ENCODE peak calls at places on chromosomes 16 and 17, in nine cellular contexts. One of them, this sample, is unnamed.

GRCh38 chr17:61474235-61474927 is 22.2 kb downstream of the TBX4 start:
- DNase-seq in mucosa of descending colon: no peak
- DNase-seq in OCI-LY7: no peak
- DNase-seq in fibroblast of lung: peak
- DNase-seq in transverse colon: no peak
- DNase-seq in CD8-positive, alpha-beta memory T cell: no peak
- DNase-seq in Peyer's patch: no peak
- DNase-seq in cardiac fibroblast: no peak
- DNase-seq in skeletal muscle cell: peak
- DNase-seq in this sample: no peak

GRCh38 chr16:1941162-1941923 is 1.7 kb downstream of the MSRB1 start:
- DNase-seq in fibroblast of lung: peak
- DNase-seq in OCI-LY7: peak
- DNase-seq in cardiac fibroblast: no peak
- DNase-seq in mucosa of descending colon: no peak
- DNase-seq in transverse colon: no peak
- DNase-seq in CD8-positive, alpha-beta memory T cell: no peak
- DNase-seq in Peyer's patch: no peak
- DNase-seq in skeletal muscle cell: no peak
- DNase-seq in this sample: no peak

GRCh38 chr17:48816774-48817590 is at the start of gene TTLL6:
- DNase-seq in fibroblast of lung: peak
- DNase-seq in skeletal muscle cell: no peak
- DNase-seq in mucosa of descending colon: peak
- DNase-seq in CD8-positive, alpha-beta memory T cell: peak
- DNase-seq in cardiac fibroblast: peak
- DNase-seq in transverse colon: peak
- DNase-seq in Peyer's patch: peak
- DNase-seq in OCI-LY7: peak
- DNase-seq in this sample: peak

GRCh38 chr17:39485555-39485954 is 24.3 kb downstream of the CDK12 start:
- DNase-seq in skeletal muscle cell: peak
- DNase-seq in Peyer's patch: no peak
- DNase-seq in OCI-LY7: no peak
- DNase-seq in CD8-positive, alpha-beta memory T cell: no peak
- DNase-seq in transverse colon: no peak
- DNase-seq in mucosa of descending colon: no peak
- DNase-seq in cardiac fibroblast: peak
- DNase-seq in fibroblast of lung: peak
- DNase-seq in this sample: no peak

GRCh38 chr17:75565066-75565465 is 22.5 kb upstream of the MYO15B start:
- DNase-seq in cardiac fibroblast: no peak
- DNase-seq in mucosa of descending colon: no peak
- DNase-seq in OCI-LY7: no peak
- DNase-seq in transverse colon: no peak
- DNase-seq in Peyer's patch: no peak
- DNase-seq in fibroblast of lung: peak
- DNase-seq in skeletal muscle cell: peak
- DNase-seq in CD8-positive, alpha-beta memory T cell: no peak
- DNase-seq in this sample: no peak

GRCh38 chr17:81839301-81839700 is 4.5 kb upstream of the PPP1R27 start:
- DNase-seq in CD8-positive, alpha-beta memory T cell: no peak
- DNase-seq in skeletal muscle cell: no peak
- DNase-seq in Peyer's patch: no peak
- DNase-seq in transverse colon: no peak
- DNase-seq in mucosa of descending colon: no peak
- DNase-seq in OCI-LY7: no peak
- DNase-seq in cardiac fibroblast: no peak
- DNase-seq in fibroblast of lung: no peak
- DNase-seq in this sample: no peak

GRCh38 chr17:70168979-70169706 is at the start of gene KCNJ2:
- DNase-seq in mucosa of descending colon: peak
- DNase-seq in transverse colon: peak
- DNase-seq in skeletal muscle cell: no peak
- DNase-seq in cardiac fibroblast: peak
- DNase-seq in fibroblast of lung: peak
- DNase-seq in Peyer's patch: peak
- DNase-seq in CD8-positive, alpha-beta memory T cell: no peak
- DNase-seq in OCI-LY7: peak
- DNase-seq in this sample: no peak

GRCh38 chr17:73261952-73262675 is 434 bp upstream of the CPSF4L start:
- DNase-seq in fibroblast of lung: peak
- DNase-seq in Peyer's patch: peak
- DNase-seq in OCI-LY7: no peak
- DNase-seq in cardiac fibroblast: no peak
- DNase-seq in mucosa of descending colon: peak
- DNase-seq in CD8-positive, alpha-beta memory T cell: no peak
- DNase-seq in transverse colon: peak
- DNase-seq in skeletal muscle cell: no peak
- DNase-seq in this sample: no peak

GRCh38 chr17:36602924-36603384 is 1.6 kb downstream of the MRM1 start:
- DNase-seq in cardiac fibroblast: peak
- DNase-seq in transverse colon: peak
- DNase-seq in mucosa of descending colon: peak
- DNase-seq in Peyer's patch: peak
- DNase-seq in fibroblast of lung: peak
- DNase-seq in skeletal muscle cell: no peak
- DNase-seq in CD8-positive, alpha-beta memory T cell: peak
- DNase-seq in OCI-LY7: peak
- DNase-seq in this sample: peak

GRCh38 chr17:73586921-73587680 is 57.1 kb downstream of the SDK2 start:
- DNase-seq in cardiac fibroblast: no peak
- DNase-seq in mucosa of descending colon: no peak
- DNase-seq in OCI-LY7: peak
- DNase-seq in fibroblast of lung: no peak
- DNase-seq in transverse colon: no peak
- DNase-seq in skeletal muscle cell: no peak
- DNase-seq in CD8-positive, alpha-beta memory T cell: no peak
- DNase-seq in Peyer's patch: no peak
- DNase-seq in this sample: no peak

DNA sequence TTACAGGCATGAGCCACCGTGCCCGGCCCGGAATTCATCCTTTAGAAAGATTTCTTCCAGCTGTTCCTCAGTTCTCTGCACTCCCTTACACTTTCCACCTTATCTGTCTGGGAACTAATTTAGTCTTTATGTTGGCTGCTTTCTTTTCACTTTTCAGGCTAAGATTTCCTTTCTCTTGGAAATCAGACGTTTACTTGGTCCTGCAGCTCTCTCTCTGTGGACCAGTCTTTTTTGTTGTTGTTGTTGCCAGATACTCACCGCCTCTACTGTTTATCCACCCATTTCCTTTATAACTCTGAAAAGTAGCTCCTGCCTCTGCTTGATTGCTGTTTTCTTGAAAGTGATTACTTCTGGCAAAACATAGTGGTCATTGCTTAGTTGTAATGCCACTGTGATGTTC is 6.1 kb downstream of the NF1 start:
- DNase-seq in OCI-LY7: no peak
- DNase-seq in CD8-positive, alpha-beta memory T cell: no peak
- DNase-seq in Peyer's patch: no peak
- DNase-seq in cardiac fibroblast: no peak
- DNase-seq in fibroblast of lung: no peak
- DNase-seq in transverse colon: no peak
- DNase-seq in skeletal muscle cell: no peak
- DNase-seq in mucosa of descending colon: no peak
- DNase-seq in this sample: no peak
- H3K4me3 ChIP-seq in OCI-LY7: no peak
- H3K4me3 ChIP-seq in CD8-positive, alpha-beta memory T cell: no peak
- H3K4me3 ChIP-seq in Peyer's patch: no peak
- H3K4me3 ChIP-seq in cardiac fibroblast: no peak
- H3K4me3 ChIP-seq in fibroblast of lung: no peak
- H3K4me3 ChIP-seq in transverse colon: no peak
- H3K4me3 ChIP-seq in skeletal muscle cell: no peak
- H3K4me3 ChIP-seq in mucosa of descending colon: no peak
- H3K4me3 ChIP-seq in this sample: no peak

DNA sequence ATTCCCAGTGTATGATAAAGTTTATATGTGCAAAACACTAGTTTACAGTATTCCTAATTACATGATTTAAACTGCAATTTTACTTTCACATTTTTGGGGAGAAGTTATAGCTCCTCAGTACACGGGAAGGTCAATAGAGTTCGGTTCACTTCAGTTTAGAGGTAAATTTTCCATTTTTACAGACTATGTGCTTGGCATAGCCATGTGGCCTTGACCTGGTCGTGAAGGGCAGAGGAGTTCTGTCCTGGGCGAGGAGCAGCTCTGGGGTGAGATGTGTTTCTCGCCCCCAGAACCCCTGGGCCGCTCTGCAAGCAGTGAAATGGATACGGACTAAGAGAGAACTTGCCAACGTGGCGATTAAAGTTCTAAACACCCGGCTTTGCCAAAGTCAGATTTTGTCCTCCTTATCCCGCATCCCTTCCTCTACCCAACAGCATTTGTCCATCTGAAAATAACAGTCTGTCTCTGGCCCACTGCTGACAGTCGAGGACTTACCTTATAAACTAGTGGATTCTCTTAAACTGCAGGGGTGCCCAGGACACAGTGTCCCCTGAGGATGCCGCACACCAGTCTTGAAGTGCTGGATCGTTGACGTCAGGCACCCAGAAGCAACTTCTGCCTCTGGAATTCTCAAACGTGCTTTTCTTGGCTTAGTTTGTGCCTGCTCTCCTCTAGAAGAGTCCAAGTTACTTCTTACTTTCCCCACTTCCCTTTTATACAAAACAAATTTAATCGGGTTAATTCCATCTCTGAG is 1.5 kb upstream of the SIAH1 start:
- DNase-seq in OCI-LY7: no peak
- DNase-seq in transverse colon: peak
- DNase-seq in fibroblast of lung: no peak
- DNase-seq in skeletal muscle cell: no peak
- DNase-seq in mucosa of descending colon: no peak
- DNase-seq in CD8-positive, alpha-beta memory T cell: no peak
- DNase-seq in Peyer's patch: no peak
- DNase-seq in cardiac fibroblast: peak
- DNase-seq in this sample: no peak
- H3K4me3 ChIP-seq in OCI-LY7: no peak
- H3K4me3 ChIP-seq in transverse colon: no peak
- H3K4me3 ChIP-seq in fibroblast of lung: no peak
- H3K4me3 ChIP-seq in skeletal muscle cell: no peak
- H3K4me3 ChIP-seq in mucosa of descending colon: no peak
- H3K4me3 ChIP-seq in CD8-positive, alpha-beta memory T cell: no peak
- H3K4me3 ChIP-seq in Peyer's patch: no peak
- H3K4me3 ChIP-seq in cardiac fibroblast: no peak
- H3K4me3 ChIP-seq in this sample: no peak

DNA sequence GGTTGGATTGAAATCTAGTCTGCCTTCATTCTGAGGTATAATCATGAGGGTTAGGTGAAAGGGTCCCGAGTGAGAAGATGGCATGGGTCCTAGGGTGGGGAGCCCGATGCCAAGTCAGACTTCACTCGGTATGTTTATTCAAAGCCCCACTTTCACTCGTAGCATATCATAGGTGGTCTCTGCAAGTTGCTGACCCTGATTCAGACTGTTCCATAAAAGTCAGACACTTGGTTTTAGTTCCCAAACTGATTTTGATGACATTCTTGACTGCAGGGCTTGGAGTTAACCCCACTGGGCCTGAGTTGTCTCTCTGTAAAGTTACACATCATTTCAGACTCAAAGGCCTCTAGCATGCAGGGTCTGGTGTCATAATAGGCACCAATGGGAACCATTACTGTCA is 17.8 kb downstream of the HAPSTR1 start:
- DNase-seq in skeletal muscle cell: no peak
- DNase-seq in cardiac fibroblast: no peak
- DNase-seq in CD8-positive, alpha-beta memory T cell: no peak
- DNase-seq in Peyer's patch: no peak
- DNase-seq in mucosa of descending colon: no peak
- DNase-seq in OCI-LY7: no peak
- DNase-seq in transverse colon: no peak
- DNase-seq in fibroblast of lung: no peak
- DNase-seq in this sample: no peak
- H3K4me3 ChIP-seq in skeletal muscle cell: no peak
- H3K4me3 ChIP-seq in cardiac fibroblast: no peak
- H3K4me3 ChIP-seq in CD8-positive, alpha-beta memory T cell: peak
- H3K4me3 ChIP-seq in Peyer's patch: no peak
- H3K4me3 ChIP-seq in mucosa of descending colon: no peak
- H3K4me3 ChIP-seq in OCI-LY7: no peak
- H3K4me3 ChIP-seq in transverse colon: no peak
- H3K4me3 ChIP-seq in fibroblast of lung: no peak
- H3K4me3 ChIP-seq in this sample: no peak

GRCh38 chr17:64385187-64386083 is 5.2 kb downstream of the PECAM1 start:
- DNase-seq in skeletal muscle cell: peak
- DNase-seq in Peyer's patch: peak
- DNase-seq in cardiac fibroblast: peak
- DNase-seq in transverse colon: peak
- DNase-seq in OCI-LY7: no peak
- DNase-seq in CD8-positive, alpha-beta memory T cell: peak
- DNase-seq in fibroblast of lung: peak
- DNase-seq in mucosa of descending colon: no peak
- DNase-seq in this sample: no peak
- H3K4me3 ChIP-seq in skeletal muscle cell: no peak
- H3K4me3 ChIP-seq in Peyer's patch: no peak
- H3K4me3 ChIP-seq in cardiac fibroblast: peak
- H3K4me3 ChIP-seq in transverse colon: no peak
- H3K4me3 ChIP-seq in OCI-LY7: no peak
- H3K4me3 ChIP-seq in CD8-positive, alpha-beta memory T cell: no peak
- H3K4me3 ChIP-seq in fibroblast of lung: peak
- H3K4me3 ChIP-seq in mucosa of descending colon: no peak
- H3K4me3 ChIP-seq in this sample: no peak

DNA sequence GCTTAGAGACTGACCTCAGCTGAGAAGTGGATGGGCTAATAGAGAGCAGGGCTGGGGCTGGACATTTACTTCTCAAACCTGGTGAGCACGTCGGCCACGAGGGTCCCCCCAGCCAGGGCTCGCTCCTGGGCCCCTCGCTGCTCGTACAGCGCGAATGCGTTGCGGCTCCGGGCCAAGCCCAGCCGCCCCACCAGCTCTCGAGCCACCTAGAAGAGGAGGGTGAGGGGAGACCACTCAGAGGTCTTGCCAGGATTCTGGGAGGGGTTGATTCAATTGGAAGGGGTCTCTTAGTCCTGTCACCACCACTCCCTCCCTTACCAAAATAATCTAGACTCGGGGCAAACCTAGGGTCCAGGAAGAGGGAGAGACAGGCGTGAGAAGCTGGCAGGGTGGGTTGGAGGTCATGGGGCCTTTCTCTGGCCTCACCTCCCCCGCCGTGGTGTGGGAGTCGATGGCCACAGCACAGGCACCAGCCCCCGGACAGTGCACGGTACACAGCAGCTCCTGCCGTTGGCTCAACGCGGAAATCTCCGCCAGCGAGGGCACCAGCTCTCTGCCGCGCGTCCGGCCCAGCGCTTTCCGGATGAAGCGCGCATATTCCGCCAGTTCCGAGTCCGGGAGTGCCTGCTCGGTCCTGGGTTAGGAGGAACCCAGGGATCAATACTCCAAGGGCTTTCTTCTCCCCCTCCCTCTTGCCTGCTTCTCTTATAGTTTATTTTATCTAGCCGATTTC is 5.7 kb downstream of the PLEKHH3 start:
- DNase-seq in transverse colon: no peak
- DNase-seq in CD8-positive, alpha-beta memory T cell: no peak
- DNase-seq in OCI-LY7: no peak
- DNase-seq in fibroblast of lung: no peak
- DNase-seq in cardiac fibroblast: no peak
- DNase-seq in mucosa of descending colon: no peak
- DNase-seq in skeletal muscle cell: no peak
- DNase-seq in Peyer's patch: no peak
- DNase-seq in this sample: no peak
- H3K4me3 ChIP-seq in transverse colon: no peak
- H3K4me3 ChIP-seq in CD8-positive, alpha-beta memory T cell: no peak
- H3K4me3 ChIP-seq in OCI-LY7: no peak
- H3K4me3 ChIP-seq in fibroblast of lung: no peak
- H3K4me3 ChIP-seq in cardiac fibroblast: no peak
- H3K4me3 ChIP-seq in mucosa of descending colon: no peak
- H3K4me3 ChIP-seq in skeletal muscle cell: no peak
- H3K4me3 ChIP-seq in Peyer's patch: no peak
- H3K4me3 ChIP-seq in this sample: peak

GRCh38 chr16:64211306-64211705 is 910.6 kb downstream of the CDH11 start:
- DNase-seq in cardiac fibroblast: no peak
- DNase-seq in mucosa of descending colon: no peak
- DNase-seq in CD8-positive, alpha-beta memory T cell: no peak
- DNase-seq in Peyer's patch: no peak
- DNase-seq in transverse colon: no peak
- DNase-seq in OCI-LY7: no peak
- DNase-seq in skeletal muscle cell: no peak
- DNase-seq in fibroblast of lung: peak
- DNase-seq in this sample: no peak
- H3K4me3 ChIP-seq in cardiac fibroblast: no peak
- H3K4me3 ChIP-seq in mucosa of descending colon: no peak
- H3K4me3 ChIP-seq in CD8-positive, alpha-beta memory T cell: no peak
- H3K4me3 ChIP-seq in Peyer's patch: no peak
- H3K4me3 ChIP-seq in transverse colon: no peak
- H3K4me3 ChIP-seq in OCI-LY7: no peak
- H3K4me3 ChIP-seq in skeletal muscle cell: no peak
- H3K4me3 ChIP-seq in fibroblast of lung: no peak
- H3K4me3 ChIP-seq in this sample: no peak